ENCODE peak calls at places on chromosome 11, in nine cellular contexts. L is body of pancreas, Q is left ventricle myocardium inferior, K is suprapubic skin, D is brain microvascular endothelial cell, H is H9, G is vagina, O is upper lobe of right lung, Y is HCT116. C is an unnamed sample.

GRCh38 chr11:93730108-93731107 is 10.9 kb downstream of the TAF1D start:
- DNase-seq in D (no peak), H (no peak), K (no peak), O (no peak), G (no peak), Y (no peak), Q (no peak), L (no peak), C (no peak)

GRCh38 chr11:1667906-1668305 is 29.1 kb upstream of the KRTAP5-6 start:
- DNase-seq in L (no peak), G (no peak), Y (no peak), Q (no peak), D (no peak), H (no peak), O (no peak), K (no peak), C (no peak)

GRCh38 chr11:110092577-110093406 is at the start of gene ZC3H12C:
- DNase-seq in Y (peak; percentile 77), O (peak; percentile 92), Q (peak; percentile 81), G (no peak), K (peak; percentile 92), D (peak; percentile 82), L (peak; percentile 92), H (peak; percentile 79), C (peak; percentile 83)

GRCh38 chr11:98979212-98979611 is 41.5 kb upstream of the CNTN5 start:
- DNase-seq in D (no peak), Q (no peak), G (no peak), O (no peak), K (no peak), H (no peak), L (no peak), Y (no peak), C (no peak)

GRCh38 chr11:59145534-59145933 is 2.9 kb downstream of the FAM111A start:
- DNase-seq in H (no peak), L (no peak), D (no peak), G (no peak), Q (no peak), O (no peak), K (no peak), Y (no peak), C (no peak)

GRCh38 chr11:7196396-7197146 is 55.1 kb upstream of the SYT9 start:
- DNase-seq in K (no peak), L (no peak), O (no peak), Q (no peak), Y (no peak), G (no peak), H (no peak), D (no peak), C (no peak)

GRCh38 chr11:14065153-14065552 is 102.6 kb downstream of the SPON1 start:
- DNase-seq in H (no peak), D (no peak), L (no peak), Q (no peak), K (no peak), G (no peak), O (peak; percentile 63), Y (no peak), C (peak; percentile 28)

GRCh38 chr11:24598636-24599035 is 101.8 kb downstream of the LUZP2 start:
- DNase-seq in O (no peak), L (no peak), K (no peak), Y (no peak), Q (no peak), G (no peak), D (no peak), H (no peak), C (no peak)

GRCh38 chr11:121420398-121420797 is 31.7 kb upstream of the SORL1 start:
- DNase-seq in D (no peak), H (no peak), L (no peak), Y (no peak), O (no peak), G (no peak), K (no peak), Q (no peak), C (no peak)

DNA sequence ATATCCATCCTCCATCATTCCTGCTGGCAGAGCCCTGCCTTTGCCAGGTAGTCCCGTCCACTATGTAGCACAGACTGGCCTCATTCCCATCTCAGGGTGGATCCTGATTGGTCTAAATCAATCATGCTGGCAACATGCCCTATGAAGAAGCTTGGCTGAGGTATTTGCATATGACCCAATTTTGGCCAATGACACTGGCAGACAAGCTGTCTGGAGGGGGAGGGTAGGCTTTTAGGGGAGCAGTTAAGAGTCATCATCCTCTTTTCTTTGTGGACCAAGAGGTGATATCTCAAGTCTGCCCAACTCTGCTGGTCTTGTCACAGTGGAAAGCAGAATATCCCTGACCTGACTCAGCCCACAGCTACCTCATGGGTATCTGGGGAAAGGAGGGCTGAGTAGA is 5.1 kb downstream of the CCDC89 start:
- DNase-seq in Q (no peak), G (no peak), L (no peak), H (peak; percentile 33), D (no peak), K (no peak), Y (no peak), O (no peak), C (no peak)
- H3K27ac ChIP-seq in Q (no peak overlapping the region), G (no peak overlapping the region), L (no peak overlapping the region), H (no peak overlapping the region), D (no peak overlapping the region), K (no peak overlapping the region), Y (no peak overlapping the region), O (no peak overlapping the region), C (no peak overlapping the region)

DNA sequence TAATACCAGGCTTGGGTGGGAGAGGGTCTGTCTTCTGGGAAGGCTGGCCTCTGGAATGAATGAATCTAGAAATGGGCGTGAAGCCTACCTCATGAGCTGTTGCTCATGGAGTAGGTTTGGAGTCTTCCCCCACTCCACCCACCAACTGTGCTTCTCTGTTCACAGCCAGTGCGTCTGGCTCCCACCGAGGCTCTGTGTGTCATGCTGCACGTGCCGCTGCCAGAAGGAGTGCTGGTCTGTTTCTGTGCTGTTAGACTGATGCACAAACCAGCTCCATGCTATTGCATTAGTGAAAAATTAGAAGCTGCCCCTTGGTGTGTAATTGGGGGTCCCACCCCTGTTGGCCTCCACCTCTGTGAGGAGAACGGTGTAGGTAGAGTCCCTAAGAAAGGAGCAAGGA is 132.3 kb upstream of the PARVA start:
- DNase-seq in O (no peak), D (no peak), L (no peak), G (no peak), K (no peak), Q (no peak), H (no peak), Y (no peak), C (no peak)
- H3K27ac ChIP-seq in O (no peak overlapping the region), D (no peak overlapping the region), L (peak overlapping the region; percentile 92), G (no peak overlapping the region), K (no peak overlapping the region), Q (peak overlapping the region; percentile 39), H (no peak overlapping the region), Y (no peak overlapping the region), C (no peak overlapping the region)

GRCh38 chr11:67278939-67279588 is 10.0 kb upstream of the ANKRD13D start:
- DNase-seq in H (no peak), D (no peak), L (no peak), Q (no peak), Y (no peak), K (peak; percentile 60), O (peak; percentile 42), G (no peak), C (no peak)
- H3K27ac ChIP-seq in H (no peak overlapping the region), D (no peak overlapping the region), L (no peak overlapping the region), Q (peak overlapping the region; percentile 94), Y (no peak overlapping the region), K (peak overlapping the region; percentile 91), O (peak overlapping the region; percentile 93), G (peak overlapping the region; percentile 92), C (no peak overlapping the region)

GRCh38 chr11:10454506-10454901 is 560 bp upstream of the AMPD3 start:
- DNase-seq in L (no peak), O (no peak), Q (no peak), D (no peak), H (no peak), K (no peak), Y (no peak), G (no peak), C (no peak)

GRCh38 chr11:10454902-10455631 is at the start of gene AMPD3:
- DNase-seq in O (no peak), K (no peak), Y (peak; percentile 85), D (peak; percentile 94), H (peak; percentile 30), L (no peak), Q (no peak), G (no peak), C (no peak)

GRCh38 chr11:10457901-10458300 is 2.8 kb downstream of the AMPD3 start:
- DNase-seq in Q (no peak), K (no peak), G (peak; percentile 77), D (no peak), H (peak; percentile 14), L (no peak), Y (no peak), O (no peak), C (no peak)

GRCh38 chr11:10456519-10456918 is 1.5 kb downstream of the AMPD3 start:
- DNase-seq in K (no peak), H (peak; percentile 25), O (no peak), Y (no peak), Q (no peak), G (peak; percentile 83), D (no peak), L (no peak), C (no peak)

DNA sequence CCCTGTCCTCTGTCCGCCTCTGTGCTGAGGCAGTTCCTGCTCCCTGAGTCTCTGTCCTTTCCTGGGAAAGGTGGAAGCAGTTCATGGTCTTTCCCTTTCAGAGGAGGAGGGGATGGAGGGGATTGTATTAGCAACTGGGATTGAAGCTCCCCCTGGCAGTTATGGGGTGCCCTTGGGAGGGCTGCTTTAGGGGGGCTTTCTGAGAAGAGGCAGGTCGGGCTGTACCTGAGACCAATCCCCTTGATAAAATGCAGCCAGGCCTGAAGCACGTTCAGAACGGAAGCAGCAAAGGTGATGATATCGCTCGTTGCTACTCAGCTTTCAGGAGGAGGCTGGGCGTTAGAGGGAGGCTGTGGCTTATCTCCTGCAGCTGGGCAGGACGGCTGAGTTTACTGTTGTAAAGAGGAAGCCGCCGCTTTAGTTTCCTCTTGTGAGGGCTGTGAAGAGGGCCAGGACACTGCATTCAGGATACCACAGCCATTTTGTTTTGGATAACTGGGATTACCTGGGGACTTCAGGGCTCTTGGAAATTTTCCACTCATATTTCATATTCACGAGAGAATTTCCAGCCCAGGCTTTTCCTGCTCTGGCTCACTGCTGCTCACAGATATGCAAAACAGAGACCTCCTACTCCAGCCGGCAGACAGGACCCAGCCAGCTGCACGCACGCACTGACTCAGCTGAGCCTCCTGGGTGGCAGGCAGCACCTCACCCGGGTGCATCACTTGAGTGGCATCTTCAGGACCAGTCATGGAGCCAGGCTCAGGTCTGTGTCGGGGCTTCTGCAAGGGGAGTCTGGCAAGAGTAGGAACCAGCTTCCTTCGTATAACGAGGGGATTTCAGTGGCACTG is 798 bp downstream of the AMPD3 start:
- DNase-seq in H (peak; percentile 66), L (peak; percentile 31), O (no peak), G (peak; percentile 90), Y (peak; percentile 26), D (peak; percentile 89), Q (no peak), K (no peak), C (no peak)
- H3K27ac ChIP-seq in H (no peak overlapping the region), L (peak overlapping the region; percentile 52), O (peak overlapping the region; percentile 68), G (peak overlapping the region; percentile 70), Y (peak overlapping the region; percentile 77), D (peak overlapping the region; percentile 87), Q (no peak overlapping the region), K (peak overlapping the region; percentile 35), C (peak overlapping the region; percentile 50)